ENCODE peak calls at places on chromosomes 16 and 17, in nine cellular contexts. Q is cardiac muscle cell, X is NCI-H748 treated with DMSO at 0.1 percent for 48 hours, S is NCI-H1048, G is SHP77, U is left cardiac atrium, H is T1000, A is esophagus squamous epithelium, T is cardiac septum. K is an unnamed sample.

GRCh38 chr16:15961060-15961511 is 11.7 kb downstream of the ABCC1 start:
- DNase-seq in Q (no peak), X (no peak), S (no peak), G (no peak), U (no peak), H (no peak), A (no peak), T (no peak), K (no peak)

GRCh38 chr17:8462564-8462963 is 26.9 kb downstream of the NDEL1 start:
- DNase-seq in Q (no peak), X (no peak), S (no peak), G (no peak), U (no peak), H (no peak), A (no peak), T (no peak), K (no peak)

GRCh38 chr17:60971515-60972369 is 294.1 kb downstream of the BCAS3 start:
- DNase-seq in Q (peak; percentile 64), X (peak; percentile 2), S (no peak), G (peak; percentile 4), U (no peak), H (peak; percentile 76), A (no peak), T (no peak), K (no peak)

GRCh38 chr17:83055911-83056582 is 23.4 kb upstream of the METRNL start:
- DNase-seq in Q (no peak), X (no peak), S (no peak), G (no peak), U (peak; percentile 25), H (peak; percentile 71), A (no peak), T (peak; percentile 73), K (peak; percentile 78)

GRCh38 chr16:68548947-68549346 is 9.9 kb downstream of the ZFP90 start:
- DNase-seq in Q (no peak), X (no peak), S (no peak), G (no peak), U (no peak), H (no peak), A (no peak), T (no peak), K (no peak)

GRCh38 chr16:11886881-11887280 is 28.9 kb downstream of the GSPT1 start:
- DNase-seq in Q (no peak), X (no peak), S (no peak), G (no peak), U (no peak), H (no peak), A (no peak), T (no peak), K (no peak)

GRCh38 chr16:56269276-56269675 is 78.0 kb downstream of the GNAO1 start:
- DNase-seq in Q (no peak), X (no peak), S (no peak), G (no peak), U (no peak), H (no peak), A (no peak), T (peak; percentile 41), K (no peak)

GRCh38 chr17:69717819-69718218 is 303.3 kb downstream of the MAP2K6 start:
- DNase-seq in Q (no peak), X (no peak), S (no peak), G (no peak), U (no peak), H (no peak), A (no peak), T (no peak), K (no peak)

GRCh38 chr17:63772801-63773271 is 561 bp downstream of the CCDC47 start:
- DNase-seq in Q (peak; percentile 30), X (no peak), S (no peak), G (peak; percentile 1), U (no peak), H (no peak), A (no peak), T (no peak), K (no peak)

GRCh38 chr16:82830944-82831343 is 204.2 kb downstream of the CDH13 start:
- DNase-seq in Q (no peak), X (no peak), S (no peak), G (no peak), U (no peak), H (no peak), A (no peak), T (no peak), K (no peak)

GRCh38 chr17:17682737-17683675 is 1.7 kb downstream of the RAI1 start:
- DNase-seq in Q (peak; percentile 82), X (peak; percentile 36), S (no peak), G (peak; percentile 88), U (peak; percentile 81), H (peak; percentile 17), A (no peak), T (peak; percentile 83), K (no peak)

GRCh38 chr17:76735006-76735405 is 2.1 kb downstream of the SRSF2 start:
- DNase-seq in Q (no peak), X (no peak), S (no peak), G (peak; percentile 30), U (no peak), H (no peak), A (no peak), T (no peak), K (no peak)

GRCh38 chr16:84597518-84598390 is 20.1 kb downstream of the COTL1 start:
- DNase-seq in Q (no peak), X (no peak), S (no peak), G (no peak), U (no peak), H (no peak), A (no peak), T (no peak), K (no peak)